ENCODE peak calls at places on chromosomes 11 and 22, in four cellular contexts. W is lung, X is cardiac fibroblast, K is tibial artery. N is an unnamed sample.

GRCh38 chr11:34219862-34220490 is 114.5 kb downstream of the NAT10 start:
- DNase-seq in W (no peak), X (no peak), K (no peak), N (no peak)

GRCh38 chr11:75275581-75275980 is 35.0 kb downstream of the TPBGL start:
- DNase-seq in W (peak; percentile 50), X (no peak), K (peak; percentile 75), N (no peak)

GRCh38 chr11:70525006-70525405 is 126.7 kb downstream of the CTTN start:
- DNase-seq in W (no peak), X (no peak), K (no peak), N (peak; percentile 80)

GRCh38 chr22:21945453-21946261 is 7.0 kb downstream of the PPM1F start:
- DNase-seq in W (no peak), X (no peak), K (peak; percentile 58), N (no peak)

GRCh38 chr11:63670077-63670737 is 969 bp downstream of the ATL3 start:
- DNase-seq in W (no peak), X (peak; percentile 70), K (no peak), N (no peak)

GRCh38 chr11:46513934-46514342 is 79.9 kb downstream of the AMBRA1 start:
- DNase-seq in W (no peak), X (peak; percentile 67), K (no peak), N (peak; percentile 73)

GRCh38 chr22:21651521-21652009 is 9.5 kb downstream of the SDF2L1 start:
- DNase-seq in W (no peak), X (no peak), K (no peak), N (no peak)

GRCh38 chr11:63599211-63600122 is 14.8 kb downstream of the PLAAT3 start:
- DNase-seq in W (no peak), X (peak; percentile 94), K (no peak), N (no peak)

GRCh38 chr22:40241200-40241763 is 63.6 kb downstream of the TNRC6B start:
- DNase-seq in W (no peak), X (no peak), K (no peak), N (no peak)

GRCh38 chr11:35812850-35813249 is 131.0 kb upstream of the LDLRAD3 start:
- DNase-seq in W (no peak), X (no peak), K (no peak), N (no peak)

GRCh38 chr11:3000032-3000961 is 8.2 kb upstream of the NAP1L4 start:
- DNase-seq in W (no peak), X (peak; percentile 39), K (peak; percentile 88), N (peak; percentile 96)

GRCh38 chr11:94706211-94706610 is 61.9 kb upstream of the AMOTL1 start:
- DNase-seq in W (no peak), X (peak; percentile 59), K (no peak), N (peak; percentile 76)

GRCh38 chr22:48844096-48844675 is 983.5 kb downstream of the BRD1 start:
- DNase-seq in W (no peak), X (no peak), K (no peak), N (no peak)

GRCh38 chr11:20045098-20045688 is 115.1 kb downstream of the DBX1 start:
- DNase-seq in W (no peak), X (no peak), K (no peak), N (no peak)

GRCh38 chr11:79440451-79441158 is at the start of gene TENM4:
- DNase-seq in W (no peak), X (peak; percentile 73), K (peak; percentile 85), N (peak; percentile 40)

GRCh38 chr11:45930031-45930794 is 7.8 kb downstream of the LARGE2 start:
- DNase-seq in W (no peak), X (no peak), K (peak; percentile 67), N (no peak)

GRCh38 chr11:73585834-73586575 is 11.9 kb downstream of the FAM168A start:
- DNase-seq in W (no peak), X (peak; percentile 67), K (no peak), N (no peak)

GRCh38 chr11:72446929-72447753 is 12.8 kb upstream of the CLPB start:
- DNase-seq in W (no peak), X (peak; percentile 78), K (no peak), N (peak; percentile 8)

GRCh38 chr22:42368379-42369249 is 63.6 kb downstream of the NFAM1 start:
- DNase-seq in W (no peak), X (no peak), K (peak; percentile 70), N (no peak)

GRCh38 chr11:12888525-12889158 is 120.5 kb upstream of the RASSF10 start:
- DNase-seq in W (peak; percentile 79), X (peak; percentile 96), K (peak; percentile 95), N (peak; percentile 85)

GRCh38 chr11:100176456-100176855 is 510.6 kb upstream of the ARHGAP42 start:
- DNase-seq in W (no peak), X (no peak), K (no peak), N (no peak)

GRCh38 chr11:1198766-1199688 is 23.8 kb upstream of the MUC5B start:
- DNase-seq in W (no peak), X (no peak), K (peak; percentile 53), N (no peak)

GRCh38 chr22:40635940-40636379 is 559 bp downstream of the MRTFA start:
- DNase-seq in W (no peak), X (no peak), K (no peak), N (no peak)

GRCh38 chr11:88377151-88377550 is 39.6 kb upstream of the CTSC start:
- DNase-seq in W (no peak), X (no peak), K (no peak), N (no peak)

GRCh38 chr11:32071811-32072210 is 19.1 kb upstream of the RCN1 start:
- DNase-seq in W (no peak), X (peak; percentile 71), K (no peak), N (no peak)

GRCh38 chr11:913043-913442 is 2.4 kb upstream of the CHID1 start:
- DNase-seq in W (no peak), X (no peak), K (no peak), N (no peak)

GRCh38 chr11:46489668-46490560 is 98.3 kb upstream of the CHRM4 start:
- DNase-seq in W (no peak), X (peak; percentile 65), K (no peak), N (no peak)

GRCh38 chr11:75223954-75224643 is 16.5 kb upstream of the TPBGL start:
- DNase-seq in W (no peak), X (no peak), K (no peak), N (no peak)

GRCh38 chr22:50141891-50142363 is 28.6 kb upstream of the PANX2 start:
- DNase-seq in W (no peak), X (no peak), K (no peak), N (no peak)

GRCh38 chr11:122155765-122156527 is 39.9 kb upstream of the BLID start:
- DNase-seq in W (no peak), X (no peak), K (no peak), N (no peak)

GRCh38 chr22:44535362-44536095 is 37.5 kb upstream of the RTL6 start:
- DNase-seq in W (no peak), X (no peak), K (no peak), N (no peak)

GRCh38 chr11:11540157-11540556 is 81.6 kb downstream of the GALNT18 start:
- DNase-seq in W (no peak), X (no peak), K (no peak), N (no peak)

GRCh38 chr11:22037505-22037904 is 155.4 kb upstream of the ANO5 start:
- DNase-seq in W (no peak), X (no peak), K (no peak), N (no peak)

DNA sequence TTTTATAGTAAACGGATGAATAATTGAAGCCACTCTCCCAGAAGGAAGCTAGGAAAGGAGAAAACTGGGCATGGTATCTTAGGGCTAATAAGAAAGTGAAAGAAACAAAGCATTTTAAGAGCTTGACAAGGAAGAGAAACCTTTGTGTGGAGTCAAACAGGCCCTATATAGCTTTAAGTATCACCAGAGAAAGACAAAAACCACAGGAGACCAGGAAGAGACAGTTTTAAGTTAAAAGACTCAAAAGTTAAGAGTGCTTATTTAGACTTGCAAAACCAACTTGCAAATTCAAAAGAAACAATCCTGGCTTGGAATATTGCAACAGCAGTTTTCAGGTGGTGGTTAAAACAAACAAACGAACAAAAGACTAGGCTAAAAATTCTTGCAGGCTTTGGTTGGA is 3.4 kb downstream of the PAK1 start:
- DNase-seq in W (no peak), X (no peak), K (no peak), N (no peak)
- H3K4me3 ChIP-seq in W (no peak overlapping the region), X (no peak overlapping the region), K (no peak overlapping the region), N (no peak overlapping the region)

GRCh38 chr11:44303401-44303938 is 6.5 kb downstream of the ALX4 start:
- DNase-seq in W (no peak), X (no peak), K (no peak), N (no peak)
- H3K4me3 ChIP-seq in W (no peak overlapping the region), X (no peak overlapping the region), K (no peak overlapping the region), N (no peak overlapping the region)

DNA sequence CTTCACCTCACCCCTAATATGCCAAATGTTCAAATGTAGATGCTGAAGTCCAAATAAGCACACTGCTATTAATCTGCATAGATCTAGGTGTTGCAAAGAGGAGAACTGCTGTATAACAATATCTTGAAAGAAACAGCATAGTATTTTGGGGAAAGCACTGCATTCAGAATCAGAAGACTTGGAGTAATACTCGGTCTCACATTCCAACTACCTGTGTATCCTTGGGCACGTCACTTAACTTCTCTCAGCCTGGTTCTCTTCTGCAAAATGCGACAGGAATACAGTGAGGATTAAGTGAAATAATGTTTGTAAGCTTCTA is 332 bp upstream of the HMGXB4 start:
- DNase-seq in W (no peak), X (no peak), K (no peak), N (no peak)
- H3K4me3 ChIP-seq in W (peak overlapping the region; percentile 6), X (peak overlapping the region; percentile 70), K (peak overlapping the region; percentile 93), N (peak overlapping the region; percentile 81)

GRCh38 chr22:26536056-26536761 is 23.9 kb upstream of the TFIP11 start:
- DNase-seq in W (no peak), X (no peak), K (no peak), N (no peak)
- H3K4me3 ChIP-seq in W (no peak overlapping the region), X (no peak overlapping the region), K (no peak overlapping the region), N (no peak overlapping the region)

GRCh38 chr11:27718853-27719574 is 18.8 kb upstream of the BDNF start:
- DNase-seq in W (no peak), X (peak; percentile 51), K (peak; percentile 65), N (no peak)

GRCh38 chr11:27716850-27717249 is 16.6 kb upstream of the BDNF start:
- DNase-seq in W (no peak), X (peak; percentile 33), K (no peak), N (no peak)

GRCh38 chr11:27718346-27718852 is 18.1 kb upstream of the BDNF start:
- DNase-seq in W (no peak), X (peak; percentile 81), K (peak; percentile 70), N (no peak)

GRCh38 chr11:27717377-27717776 is 17.1 kb upstream of the BDNF start:
- DNase-seq in W (no peak), X (peak; percentile 48), K (no peak), N (no peak)

DNA sequence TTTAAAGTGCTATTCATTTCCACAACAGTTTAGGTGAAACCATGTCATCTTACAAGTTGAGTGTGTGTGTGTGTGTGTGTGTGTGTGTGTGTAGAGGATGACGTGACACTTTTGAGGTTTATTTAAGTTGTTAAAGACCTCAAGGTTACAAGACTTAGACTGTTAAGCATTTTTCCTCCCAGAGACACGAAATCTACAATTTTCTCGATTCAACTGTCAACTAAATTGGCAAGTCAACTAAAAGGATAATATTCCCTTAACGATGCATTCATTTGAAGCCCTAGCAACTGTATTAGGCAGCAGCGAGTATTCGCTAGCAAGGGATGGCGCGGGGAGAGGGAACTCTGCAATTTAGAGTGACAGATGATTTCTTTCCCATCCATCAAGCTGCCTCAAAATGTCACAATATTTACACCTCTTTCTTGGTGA is 17.6 kb upstream of the BDNF start:
- DNase-seq in W (no peak), X (peak; percentile 40), K (no peak), N (no peak)
- H3K4me3 ChIP-seq in W (no peak overlapping the region), X (peak overlapping the region; percentile 60), K (peak overlapping the region; percentile 57), N (no peak overlapping the region)